ENCODE peak calls at places on chromosomes 7 and 10, in four cellular contexts. U, N, D and Z are unnamed samples.

GRCh38 chr7:91772100-91772794 is 108.3 kb downstream of the MTERF1 start:
- DNase-seq in U (no peak), N (no peak), D (no peak), Z (no peak)

GRCh38 chr7:140683657-140684056 is 10.9 kb downstream of the ADCK2 start:
- DNase-seq in U (no peak), N (no peak), D (no peak), Z (no peak)

GRCh38 chr10:91974960-91975359 is 51.4 kb downstream of the BTAF1 start:
- DNase-seq in U (no peak), N (no peak), D (no peak), Z (no peak)

GRCh38 chr10:96365571-96365970 is 6.8 kb upstream of the OPALIN start:
- DNase-seq in U (no peak), N (no peak), D (no peak), Z (no peak)

GRCh38 chr10:62341419-62341818 is 32.8 kb upstream of the ZNF365 start:
- DNase-seq in U (no peak), N (no peak), D (no peak), Z (no peak)

GRCh38 chr10:77416327-77417135 is 221.1 kb downstream of the KCNMA1 start:
- DNase-seq in U (peak), N (no peak), D (no peak), Z (no peak)

GRCh38 chr7:94511763-94512162 is 2.2 kb downstream of the CASD1 start:
- DNase-seq in U (no peak), N (no peak), D (no peak), Z (no peak)

GRCh38 chr7:39465055-39465929 is 100.9 kb upstream of the YAE1 start:
- DNase-seq in U (peak), N (peak), D (peak), Z (peak)

GRCh38 chr10:97780991-97781540 is 9.3 kb upstream of the SFRP5 start:
- DNase-seq in U (no peak), N (no peak), D (no peak), Z (no peak)

GRCh38 chr10:33279791-33280190 is 54.7 kb downstream of the NRP1 start:
- DNase-seq in U (no peak), N (no peak), D (no peak), Z (no peak)

GRCh38 chr7:15889501-15889900 is 203.0 kb upstream of the MEOX2 start:
- DNase-seq in U (peak), N (no peak), D (no peak), Z (peak)

GRCh38 chr10:102407641-102407943 is 11.0 kb downstream of the PSD start:
- DNase-seq in U (no peak), N (no peak), D (no peak), Z (no peak)

GRCh38 chr10:101878869-101879268 is 35.3 kb upstream of the KCNIP2 start:
- DNase-seq in U (no peak), N (no peak), D (no peak), Z (no peak)

GRCh38 chr7:19113855-19114590 is 3.4 kb downstream of the TWIST1 start:
- DNase-seq in U (no peak), N (no peak), D (no peak), Z (no peak)

GRCh38 chr10:78290131-78290750 is 256.6 kb downstream of the RPS24 start:
- DNase-seq in U (no peak), N (no peak), D (no peak), Z (no peak)

GRCh38 chr10:44010873-44011602 is 362.4 kb upstream of the ZNF32 start:
- DNase-seq in U (no peak), N (no peak), D (no peak), Z (no peak)

GRCh38 chr10:72567884-72568283 is 58.0 kb downstream of the MICU1 start:
- DNase-seq in U (peak), N (peak), D (peak), Z (no peak)

GRCh38 chr7:47771301-47771989 is 176.8 kb downstream of the PKD1L1 start:
- DNase-seq in U (peak), N (no peak), D (no peak), Z (no peak)

GRCh38 chr7:148395990-148396716 is 194.4 kb upstream of the C7orf33 start:
- DNase-seq in U (no peak), N (no peak), D (no peak), Z (no peak)

GRCh38 chr10:125824736-125825135 is 1.4 kb downstream of the BCCIP start:
- DNase-seq in U (peak), N (no peak), D (no peak), Z (no peak)

GRCh38 chr10:31961264-31961663 is 32.6 kb upstream of the ARHGAP12 start:
- DNase-seq in U (no peak), N (no peak), D (no peak), Z (no peak)

GRCh38 chr10:22259280-22259679 is 41.5 kb upstream of the EBLN1 start:
- DNase-seq in U (no peak), N (no peak), D (no peak), Z (no peak)

GRCh38 chr7:118662266-118662665 is 437.8 kb downstream of the ANKRD7 start:
- DNase-seq in U (no peak), N (no peak), D (no peak), Z (no peak)

DNA sequence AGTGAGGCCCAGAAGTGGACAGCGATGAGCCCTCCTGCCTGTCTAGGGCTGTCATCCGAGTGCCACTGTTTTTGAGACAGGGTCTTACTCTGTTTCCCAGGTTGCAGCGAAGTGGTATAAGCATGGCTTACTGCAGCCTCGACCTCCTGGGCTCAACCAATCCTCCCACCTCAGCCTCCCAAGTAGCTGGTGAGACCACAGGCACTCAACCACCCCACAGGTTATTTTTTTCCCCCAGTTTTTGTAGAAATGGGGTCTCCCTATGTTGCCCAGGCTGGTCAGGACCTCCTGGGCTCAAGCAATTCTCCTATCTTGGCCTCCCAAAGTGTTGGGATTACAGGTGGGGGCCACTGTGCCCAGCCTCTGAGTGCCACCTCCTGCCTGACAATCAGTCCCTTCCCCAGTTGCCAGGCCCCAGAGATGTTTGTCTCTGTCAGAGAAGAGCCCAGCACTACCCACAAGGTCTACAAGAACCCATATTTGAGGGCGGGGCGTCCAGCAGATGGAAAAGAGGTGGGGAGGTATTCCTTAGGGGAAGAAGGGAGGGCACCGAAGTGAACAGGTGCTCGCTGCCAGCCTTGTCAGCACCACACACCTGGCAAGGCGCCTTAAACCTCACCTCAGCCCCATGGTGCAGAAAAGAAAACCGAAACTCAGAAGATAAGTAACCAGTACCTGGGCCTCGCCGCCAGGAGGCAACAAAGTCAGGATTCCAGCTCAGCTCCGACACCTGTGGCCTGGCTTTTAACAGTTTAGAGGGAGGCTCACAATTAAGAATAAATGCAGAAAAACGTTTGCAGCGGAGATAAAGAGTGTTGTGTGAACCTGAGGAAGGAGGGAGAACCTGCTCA is 77.4 kb upstream of the ANLN start:
- DNase-seq in U (no peak), N (peak), D (peak), Z (peak)
- TF ChIP-seq NR3C1 in U (no peak), N (no peak), D (no peak), Z (no peak)

DNA sequence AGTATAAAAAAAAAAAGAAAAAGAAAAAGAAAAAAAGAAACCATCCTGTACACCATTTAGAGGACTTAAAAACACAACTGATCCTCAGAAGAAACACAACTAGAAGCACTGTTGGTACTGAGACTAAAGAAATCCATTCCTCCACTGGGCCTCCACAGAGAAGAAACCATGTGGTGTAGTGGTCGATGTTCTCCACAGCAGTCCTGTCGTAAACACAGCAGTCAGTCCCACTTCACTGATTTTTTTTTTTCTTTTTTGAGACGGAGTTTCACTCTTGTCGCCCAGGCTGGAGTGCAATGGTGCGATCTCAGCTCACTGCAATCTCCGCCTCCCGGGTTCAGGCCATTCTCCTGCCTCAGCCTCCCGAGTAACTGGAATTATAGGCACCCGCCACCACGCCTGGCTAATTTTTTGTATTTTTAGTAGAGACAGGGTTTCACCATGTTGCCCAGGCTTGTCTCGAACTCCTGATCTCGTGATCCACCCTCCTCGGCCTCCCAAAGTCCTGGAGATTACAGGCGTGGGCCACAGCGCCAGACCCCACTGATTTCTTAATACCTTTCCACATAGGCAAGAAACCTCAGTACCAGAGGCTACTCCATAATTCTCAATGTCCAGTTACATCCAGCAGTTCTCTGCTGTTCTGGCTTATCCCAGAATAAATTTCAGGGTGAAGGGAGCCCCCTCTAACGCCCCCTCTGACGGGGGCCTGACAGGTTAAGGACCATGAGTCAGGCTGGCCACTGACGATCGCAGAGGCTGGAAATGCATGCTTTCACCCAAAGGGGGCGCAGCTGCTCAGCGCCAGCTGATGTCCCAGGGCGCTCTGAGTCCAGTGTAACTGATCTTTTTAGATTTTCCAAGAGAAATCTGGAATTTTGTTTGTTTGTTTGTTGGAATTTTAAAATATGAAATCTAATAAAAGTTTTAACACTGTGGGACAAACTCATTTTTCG is 24.8 kb upstream of the FFAR4 start:
- DNase-seq in U (no peak), N (peak), D (peak), Z (peak)
- TF ChIP-seq NR3C1 in U (no peak), N (no peak), D (no peak), Z (no peak)

DNA sequence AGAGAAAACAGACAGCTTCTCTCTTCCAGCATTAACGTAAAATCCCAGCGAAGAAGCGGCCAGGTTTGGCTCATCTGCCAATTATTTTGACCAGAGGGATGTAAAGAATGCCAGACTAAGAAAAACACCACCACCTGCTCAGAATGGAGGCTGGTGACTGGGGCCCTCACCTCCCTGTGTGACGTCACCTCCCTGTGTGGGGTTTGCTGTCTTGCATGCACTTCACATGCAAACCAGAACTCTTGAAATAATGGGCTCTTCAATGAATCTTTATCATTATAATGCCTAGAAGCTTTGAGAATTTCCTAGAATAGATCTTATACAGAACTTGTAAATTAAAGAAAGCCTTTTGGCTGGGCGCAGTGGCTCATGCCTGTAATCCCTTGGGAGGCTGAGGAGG is 101.8 kb upstream of the WAC start:
- DNase-seq in U (no peak), N (no peak), D (no peak), Z (peak)
- TF ChIP-seq NR3C1 in U (no peak), N (no peak), D (no peak), Z (no peak)

GRCh38 chr10:29157321-29157720 is 131.5 kb upstream of the LYZL1 start:
- DNase-seq in U (no peak), N (no peak), D (no peak), Z (no peak)
- TF ChIP-seq NR3C1 in U (no peak), N (no peak), D (no peak), Z (no peak)

GRCh38 chr7:150976529-150977381 is 1.4 kb downstream of the KCNH2 start:
- DNase-seq in U (no peak), N (no peak), D (peak), Z (peak)
- TF ChIP-seq NR3C1 in U (no peak), N (no peak), D (no peak), Z (no peak)

GRCh38 chr7:92797693-92798092 is 38.7 kb downstream of the CDK6 start:
- DNase-seq in U (no peak), N (no peak), D (no peak), Z (no peak)
- TF ChIP-seq NR3C1 in U (no peak), N (no peak), D (no peak), Z (no peak)

GRCh38 chr10:71025535-71025934 is 137.2 kb upstream of the PCBD1 start:
- DNase-seq in U (no peak), N (no peak), D (peak), Z (no peak)
- TF ChIP-seq NR3C1 in U (no peak), N (no peak), D (no peak), Z (no peak)

DNA sequence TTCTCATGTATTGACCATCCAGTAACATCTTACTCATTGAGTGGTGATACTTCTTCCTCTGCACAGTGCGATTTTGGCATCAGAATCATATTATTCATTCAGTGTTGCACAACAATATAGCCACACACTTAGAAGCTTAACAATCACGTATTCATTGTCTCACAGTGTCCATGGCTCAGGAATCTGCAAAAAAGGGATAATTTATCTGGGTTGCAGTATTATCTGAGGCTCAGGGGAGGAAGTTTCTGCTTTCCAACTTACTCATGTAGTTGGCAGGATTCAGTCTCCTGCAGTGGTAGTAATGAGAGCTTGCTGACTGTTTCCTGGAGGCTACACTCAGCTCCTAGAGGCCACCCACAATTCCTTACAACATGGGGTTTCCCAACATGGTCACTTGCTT is 803.6 kb downstream of the SORCS1 start:
- DNase-seq in U (no peak), N (no peak), D (no peak), Z (no peak)
- TF ChIP-seq NR3C1 in U (no peak), N (no peak), D (no peak), Z (no peak)